ENCODE peak calls at places on chromosomes 1 and 21, in seven cellular contexts. W is non-pigmented ciliary epithelial cell; T is stimulated activated CD4-positive, alpha-beta T cell treated with anti-CD3 and anti-CD28 coated beads, Interleukin-1b, Interleukin-23, amount 100 ng/mL, for 1 hour; E is AG08395; Q is activated CD4-positive, alpha-beta memory T cell treated with anti-CD3 and anti-CD28 coated beads for 36 hours; Z is testis; M is skeletal muscle cell. P is an unnamed sample.

GRCh38 chr1:69919129-69919921 is 286.1 kb downstream of the LRRC40 start:
- DNase-seq in E (no peak), M (no peak), W (no peak), Z (peak; percentile 23), T (no peak), Q (no peak), P (no peak)

GRCh38 chr1:232980336-232980978 is 30.0 kb downstream of the NTPCR start:
- DNase-seq in E (no peak), Q (no peak), W (no peak), Z (peak; percentile 54), T (no peak), M (no peak), P (peak; percentile 53)

GRCh38 chr21:46639489-46640386 is 4.3 kb downstream of the PRMT2 start:
- DNase-seq in W (no peak), E (peak; percentile 31), Z (no peak), T (no peak), Q (no peak), M (no peak), P (peak; percentile 1)

GRCh38 chr1:206797534-206798383 is 25.5 kb upstream of the IL10 start:
- DNase-seq in E (no peak), Q (peak; percentile 53), Z (no peak), M (no peak), W (no peak), T (no peak), P (peak; percentile 20)

GRCh38 chr1:15709226-15709625 is 25.1 kb downstream of the PLEKHM2 start:
- DNase-seq in E (no peak), M (no peak), Z (no peak), Q (no peak), T (no peak), W (no peak), P (peak; percentile 81)

GRCh38 chr1:14755518-14756252 is 157.2 kb downstream of the KAZN start:
- DNase-seq in Z (no peak), Q (no peak), T (no peak), W (no peak), E (no peak), M (no peak), P (no peak)

GRCh38 chr1:243982451-243983018 is 68.5 kb upstream of the ZBTB18 start:
- DNase-seq in Q (no peak), E (no peak), T (no peak), M (no peak), W (no peak), Z (no peak), P (peak; percentile 35)

GRCh38 chr1:86421601-86422280 is 2.2 kb upstream of the CLCA2 start:
- DNase-seq in Z (no peak), W (no peak), T (no peak), Q (no peak), E (peak; percentile 23), M (no peak), P (no peak)

GRCh38 chr1:178639326-178639725 is 85.7 kb upstream of the RALGPS2 start:
- DNase-seq in E (no peak), Q (no peak), W (no peak), Z (no peak), M (no peak), T (no peak), P (no peak)

GRCh38 chr1:20496241-20496661 is 10.2 kb upstream of the CAMK2N1 start:
- DNase-seq in W (peak; percentile 78), E (peak; percentile 61), T (no peak), Q (peak; percentile 59), M (peak; percentile 41), Z (no peak), P (no peak)

GRCh38 chr1:63916485-63917360 is 142.9 kb downstream of the ROR1 start:
- DNase-seq in T (no peak), E (no peak), M (no peak), Q (no peak), Z (no peak), W (no peak), P (peak; percentile 90)

GRCh38 chr1:228882785-228883450 is 147.6 kb downstream of the RHOU start:
- DNase-seq in W (no peak), Z (no peak), T (no peak), E (no peak), Q (no peak), M (no peak), P (no peak)

GRCh38 chr1:106785136-106785535 is 271.3 kb upstream of the PRMT6 start:
- DNase-seq in T (no peak), W (no peak), Q (no peak), Z (no peak), E (no peak), M (no peak), P (peak; percentile 72)

GRCh38 chr1:110240476-110241210 is 30.5 kb downstream of the KCNC4 start:
- DNase-seq in T (no peak), Q (no peak), Z (no peak), E (no peak), M (no peak), W (no peak), P (peak; percentile 89)

GRCh38 chr1:110637475-110637874 is 31.3 kb upstream of the KCNA2 start:
- DNase-seq in W (no peak), Z (no peak), E (no peak), Q (no peak), M (no peak), T (no peak), P (no peak)

GRCh38 chr1:54302549-54302948 is 102.6 kb downstream of the MRPL37 start:
- DNase-seq in T (no peak), M (no peak), Q (no peak), E (no peak), W (no peak), Z (no peak), P (no peak)

GRCh38 chr1:241765390-241765789 is 82.6 kb upstream of the EXO1 start:
- DNase-seq in Q (no peak), M (no peak), E (no peak), Z (no peak), T (no peak), W (no peak), P (no peak)

GRCh38 chr1:115545791-115546733 is 95.7 kb upstream of the VANGL1 start:
- DNase-seq in Q (peak; percentile 15), E (peak; percentile 94), M (peak; percentile 81), W (peak; percentile 86), T (no peak), Z (peak; percentile 46), P (peak; percentile 21)

GRCh38 chr1:11736746-11737639 is 1.1 kb downstream of the AGTRAP start:
- DNase-seq in W (peak; percentile 55), E (peak; percentile 72), Z (peak; percentile 47), M (peak; percentile 67), T (no peak), Q (peak; percentile 60), P (peak; percentile 84)

GRCh38 chr1:177913762-177914540 is 55.9 kb downstream of the SEC16B start:
- DNase-seq in T (no peak), E (peak; percentile 72), M (no peak), Z (peak; percentile 43), W (no peak), Q (no peak), P (peak; percentile 54)

GRCh38 chr1:52632732-52633290 is at the start of gene SHISAL2A:
- DNase-seq in T (peak; percentile 36), Z (peak; percentile 32), M (peak; percentile 9), E (peak; percentile 13), Q (peak; percentile 73), W (no peak), P (peak; percentile 76)

GRCh38 chr1:53754484-53755312 is 15.7 kb upstream of the GLIS1 start:
- DNase-seq in M (peak; percentile 31), Z (peak; percentile 64), Q (peak; percentile 38), W (no peak), T (no peak), E (peak; percentile 79), P (peak; percentile 58)

GRCh38 chr1:172960019-172960418 is 90.7 kb downstream of the TNFSF18 start:
- DNase-seq in Q (no peak), Z (no peak), M (no peak), T (no peak), W (no peak), E (peak; percentile 30), P (no peak)

GRCh38 chr1:16398371-16398953 is 31.4 kb downstream of the SZRD1 start:
- DNase-seq in M (no peak), W (no peak), Q (no peak), T (no peak), E (no peak), Z (no peak), P (peak; percentile 7)

GRCh38 chr1:111441573-111442192 is 7.4 kb downstream of the WDR77 start:
- DNase-seq in M (no peak), Z (peak; percentile 41), E (no peak), Q (peak; percentile 75), W (no peak), T (peak; percentile 29), P (no peak)

GRCh38 chr1:85049735-85050166 is 1.5 kb upstream of the MCOLN3 start:
- DNase-seq in Q (no peak), T (no peak), W (no peak), Z (no peak), E (no peak), M (no peak), P (peak; percentile 19)

GRCh38 chr1:175267716-175268416 is 75.3 kb upstream of the KIAA0040 start:
- DNase-seq in W (no peak), T (no peak), Z (peak; percentile 68), M (no peak), E (peak; percentile 12), Q (no peak), P (no peak)

GRCh38 chr1:199173356-199173755 is 534.5 kb downstream of the PTPRC start:
- DNase-seq in W (peak; percentile 51), M (peak; percentile 15), E (no peak), Q (no peak), T (no peak), Z (no peak), P (no peak)

GRCh38 chr1:68141801-68142440 is 90.4 kb downstream of the WLS start:
- DNase-seq in Q (no peak), M (no peak), E (no peak), T (no peak), W (no peak), Z (no peak), P (no peak)

GRCh38 chr1:208888376-208888775 is 644.2 kb upstream of the PLXNA2 start:
- DNase-seq in W (no peak), E (no peak), T (no peak), Z (no peak), Q (no peak), M (no peak), P (no peak)

P was measured in NCI-H69.